ENCODE peak calls at places on chromosomes 7 and 10, in ten cellular contexts. R is heart right ventricle, I is Peyer's patch, S is NCI-H748 treated with DMSO at 0.1 percent for 48 hours, Q is osteocyte, T is endothelial cell, L is NCI-H345, F is progenitor cell of endocrine pancreas, N is G401, V is OCI-LY7. M is an unnamed sample.

GRCh38 chr10:691216-691615 is 1.7 kb upstream of the DIP2C start:
- DNase-seq in V (no peak), L (no peak), N (no peak), F (no peak), Q (no peak), R (no peak), T (no peak), S (no peak), I (no peak), M (no peak)

GRCh38 chr10:7027913-7028808 is 382.7 kb downstream of the SFMBT2 start:
- DNase-seq in F (no peak), Q (no peak), S (no peak), I (no peak), T (no peak), N (no peak), V (no peak), R (no peak), L (no peak), M (no peak)

GRCh38 chr7:2517004-2517403 is 2.6 kb upstream of the LFNG start:
- DNase-seq in T (no peak), S (no peak), R (no peak), I (no peak), N (no peak), F (no peak), V (no peak), Q (no peak), L (no peak), M (no peak)

GRCh38 chr10:1119501-1119900 is 63.3 kb downstream of the WDR37 start:
- DNase-seq in I (no peak), Q (peak), R (no peak), N (no peak), F (no peak), S (no peak), L (no peak), V (no peak), T (no peak), M (no peak)

GRCh38 chr10:99536400-99537254 is 3.9 kb downstream of the NKX2-3 start:
- DNase-seq in I (no peak), T (no peak), F (no peak), R (no peak), Q (no peak), L (no peak), S (no peak), N (no peak), V (no peak), M (no peak)

GRCh38 chr10:7484456-7485266 is 73.8 kb upstream of the SFMBT2 start:
- DNase-seq in V (peak), I (peak), R (no peak), T (no peak), S (no peak), F (no peak), L (no peak), Q (no peak), N (no peak), M (no peak)

GRCh38 chr7:28643369-28644340 is 231.3 kb downstream of the CREB5 start:
- DNase-seq in S (peak), L (no peak), F (no peak), I (no peak), R (no peak), N (no peak), V (no peak), T (no peak), Q (no peak), M (no peak)

GRCh38 chr10:97822261-97822687 is 27.4 kb upstream of the GOLGA7B start:
- DNase-seq in Q (no peak), S (no peak), F (no peak), V (no peak), I (no peak), T (no peak), L (no peak), N (peak), R (no peak), M (no peak)

GRCh38 chr7:105530126-105530525 is 1.9 kb upstream of the RINT1 start:
- DNase-seq in S (no peak), R (no peak), N (no peak), I (no peak), F (no peak), L (no peak), V (no peak), Q (no peak), T (no peak), M (no peak)

GRCh38 chr7:40470111-40470736 is 335.4 kb downstream of the SUGCT start:
- DNase-seq in S (no peak), V (no peak), I (no peak), F (no peak), L (no peak), Q (no peak), T (no peak), N (no peak), R (no peak), M (no peak)

GRCh38 chr7:19558527-19558926 is 150.3 kb downstream of the POLR1F start:
- DNase-seq in T (no peak), I (no peak), V (no peak), F (no peak), S (no peak), N (no peak), Q (no peak), L (no peak), R (no peak), M (no peak)

GRCh38 chr10:114856544-114857287 is 35.1 kb downstream of the FHIP2A start:
- DNase-seq in I (no peak), N (no peak), Q (no peak), V (no peak), R (no peak), S (no peak), F (no peak), T (no peak), L (no peak), M (no peak)

GRCh38 chr10:29314726-29315125 is 25.9 kb downstream of the LYZL1 start:
- DNase-seq in L (no peak), Q (no peak), F (no peak), V (no peak), N (no peak), R (no peak), T (no peak), I (no peak), S (no peak), M (no peak)

GRCh38 chr7:22702516-22702915 is 24.5 kb upstream of the IL6 start:
- DNase-seq in Q (no peak), I (no peak), F (no peak), S (no peak), L (no peak), R (no peak), N (no peak), T (no peak), V (no peak), M (no peak)

GRCh38 chr7:121544726-121545125 is 148.6 kb upstream of the FAM3C start:
- DNase-seq in V (no peak), F (no peak), R (no peak), T (no peak), S (no peak), N (no peak), Q (no peak), I (no peak), L (no peak), M (no peak)

GRCh38 chr7:30984359-30985107 is 20.8 kb downstream of the GHRHR start:
- DNase-seq in N (peak), V (no peak), Q (no peak), F (no peak), T (no peak), S (no peak), I (no peak), L (no peak), R (no peak), M (no peak)

GRCh38 chr10:132714096-132714721 is 71.7 kb downstream of the NKX6-2 start:
- DNase-seq in V (no peak), N (no peak), S (no peak), Q (no peak), T (peak), L (no peak), I (no peak), F (no peak), R (peak), M (no peak)

GRCh38 chr7:34260282-34260681 is 354.9 kb downstream of the BMPER start:
- DNase-seq in T (no peak), I (no peak), Q (no peak), F (no peak), R (no peak), L (no peak), S (no peak), N (no peak), V (no peak), M (no peak)

GRCh38 chr10:133481086-133481643 is 27.4 kb downstream of the SCART1 start:
- DNase-seq in Q (peak), S (no peak), V (no peak), L (no peak), N (no peak), T (no peak), I (no peak), R (no peak), F (no peak), M (no peak)

GRCh38 chr7:150435390-150436073 is 14.9 kb upstream of the GIMAP8 start:
- DNase-seq in I (peak), F (no peak), S (no peak), L (no peak), Q (no peak), N (no peak), V (peak), R (no peak), T (no peak), M (no peak)

GRCh38 chr7:37531225-37531624 is 82.6 kb upstream of the ELMO1 start:
- DNase-seq in Q (no peak), F (no peak), S (no peak), T (no peak), I (no peak), R (no peak), N (no peak), L (no peak), V (no peak), M (no peak)

GRCh38 chr7:156606618-156607331 is 33.8 kb upstream of the RNF32 start:
- DNase-seq in V (no peak), N (no peak), F (no peak), L (no peak), I (no peak), Q (no peak), T (no peak), R (no peak), S (no peak), M (no peak)

GRCh38 chr10:28236641-28237040 is 66.2 kb downstream of the MPP7 start:
- DNase-seq in F (no peak), I (no peak), Q (no peak), T (no peak), L (no peak), S (no peak), R (no peak), N (no peak), V (no peak), M (no peak)

GRCh38 chr10:28897617-28898464 is 220.5 kb downstream of the BAMBI start:
- DNase-seq in R (peak), F (no peak), I (no peak), N (no peak), Q (no peak), L (no peak), S (no peak), T (no peak), V (no peak), M (no peak)

GRCh38 chr10:21372651-21373410 is 152.7 kb downstream of the SKIDA1 start:
- DNase-seq in T (no peak), N (peak), S (no peak), F (no peak), Q (no peak), V (peak), L (no peak), I (no peak), R (peak), M (peak)

GRCh38 chr7:95335093-95335492 is 10.8 kb upstream of the PON1 start:
- DNase-seq in T (no peak), R (no peak), I (no peak), F (no peak), S (no peak), N (no peak), V (no peak), Q (no peak), L (no peak), M (no peak)

GRCh38 chr7:920351-921070 is 34.0 kb downstream of the ADAP1 start:
- DNase-seq in S (no peak), V (no peak), L (no peak), F (no peak), I (no peak), Q (peak), N (no peak), R (no peak), T (no peak), M (no peak)

GRCh38 chr7:25476863-25477262 is 248.6 kb upstream of the NPVF start:
- DNase-seq in V (no peak), L (no peak), R (no peak), S (no peak), N (no peak), Q (no peak), F (no peak), I (no peak), T (no peak), M (no peak)

GRCh38 chr10:91164520-91165065 is 55.9 kb upstream of the PCGF5 start:
- DNase-seq in N (peak), T (no peak), I (no peak), Q (no peak), V (no peak), S (no peak), F (no peak), R (no peak), L (no peak), M (no peak)

GRCh38 chr7:3068568-3068967 is 24.9 kb upstream of the CARD11 start:
- DNase-seq in S (no peak), Q (no peak), L (no peak), V (no peak), T (no peak), F (no peak), R (no peak), I (peak), N (no peak), M (no peak)

GRCh38 chr7:909358-910329 is 33.3 kb downstream of the GET4 start:
- DNase-seq in I (peak), F (no peak), L (no peak), S (no peak), V (peak), N (no peak), T (no peak), Q (no peak), R (peak), M (no peak)

GRCh38 chr7:130910949-130911944 is 177.2 kb upstream of the KLF14 start:
- DNase-seq in V (no peak), R (no peak), F (no peak), N (no peak), S (no peak), I (no peak), T (no peak), L (no peak), Q (no peak), M (no peak)

GRCh38 chr10:8829592-8829991 is 775.1 kb downstream of the GATA3 start:
- DNase-seq in S (no peak), F (no peak), V (no peak), I (no peak), N (no peak), R (no peak), L (no peak), T (no peak), Q (no peak), M (no peak)

GRCh38 chr7:93316730-93317129 is 84.6 kb downstream of the VPS50 start:
- DNase-seq in L (no peak), R (no peak), Q (no peak), F (no peak), V (no peak), T (no peak), I (no peak), S (no peak), N (no peak), M (no peak)

GRCh38 chr7:81175291-81175942 is 256.6 kb upstream of the SEMA3C start:
- DNase-seq in R (no peak), T (no peak), L (peak), Q (no peak), V (no peak), I (no peak), N (no peak), F (no peak), S (no peak), M (no peak)

GRCh38 chr10:24750695-24751094 is 27.0 kb upstream of the ARHGAP21 start:
- DNase-seq in N (no peak), V (no peak), R (no peak), T (no peak), L (no peak), F (no peak), S (no peak), I (no peak), Q (no peak), M (no peak)

GRCh38 chr7:131829911-131830310 is 273.5 kb upstream of the PODXL start:
- DNase-seq in I (no peak), N (no peak), Q (no peak), R (no peak), T (peak), F (peak), L (no peak), V (no peak), S (no peak), M (no peak)

M was measured in NCI-H2029 treated with DMSO at 0.1 percent for 48 hours.